ENCODE peak calls at places on chromosomes 5 and 9, in seven cellular contexts. A is breast epithelium, X is H54, V is tibial nerve, B is prostate gland, N is GM12878, I is adrenal gland. M is an unnamed sample.

GRCh38 chr5:130222638-130223037 is 318.4 kb downstream of the CHSY3 start:
- DNase-seq in V (no peak), A (no peak), I (no peak), N (no peak), B (no peak), X (no peak), M (no peak)

GRCh38 chr5:176183321-176184074 is 54.7 kb upstream of the SIMC1 start:
- DNase-seq in A (no peak), X (no peak), N (no peak), V (no peak), B (no peak), I (no peak), M (no peak)

GRCh38 chr5:73028991-73029540 is 73.2 kb downstream of the FCHO2 start:
- DNase-seq in N (no peak), I (no peak), V (no peak), X (no peak), B (no peak), A (no peak), M (no peak)

GRCh38 chr5:65808818-65809217 is 86.8 kb downstream of the NLN start:
- DNase-seq in N (no peak), B (no peak), V (no peak), I (no peak), A (no peak), X (no peak), M (no peak)

GRCh38 chr5:147675168-147675567 is 107.4 kb downstream of the JAKMIP2 start:
- DNase-seq in X (no peak), V (no peak), N (no peak), I (no peak), A (no peak), B (no peak), M (no peak)

GRCh38 chr5:143560378-143560777 is 156.9 kb upstream of the NR3C1 start:
- DNase-seq in I (no peak), A (no peak), X (no peak), B (no peak), N (no peak), V (no peak), M (no peak)

GRCh38 chr9:125141251-125141650 is 2.1 kb downstream of the SCAI start:
- DNase-seq in X (no peak), I (no peak), B (no peak), N (no peak), A (no peak), V (no peak), M (no peak)

GRCh38 chr9:8649157-8649556 is 849.6 kb upstream of the DMAC1 start:
- DNase-seq in B (no peak), A (no peak), I (no peak), X (no peak), V (no peak), N (peak; percentile 19), M (no peak)

GRCh38 chr5:146313027-146313426 is 25.6 kb upstream of the POU4F3 start:
- DNase-seq in X (no peak), V (no peak), A (no peak), N (no peak), I (no peak), B (no peak), M (no peak)

GRCh38 chr9:94867281-94867841 is 140.9 kb downstream of the AOPEP start:
- DNase-seq in V (peak; percentile 44), A (peak; percentile 72), X (peak; percentile 64), I (peak; percentile 84), B (peak; percentile 67), N (no peak), M (no peak)

GRCh38 chr9:112535811-112536210 is 49.2 kb downstream of the KIAA1958 start:
- DNase-seq in X (peak; percentile 21), I (no peak), V (no peak), A (no peak), N (no peak), B (no peak), M (no peak)

GRCh38 chr9:132792547-132792946 is 85.5 kb downstream of the AK8 start:
- DNase-seq in I (no peak), V (no peak), X (no peak), B (no peak), N (no peak), A (no peak), M (no peak)

GRCh38 chr9:132793606-132794580 is 84.2 kb downstream of the AK8 start:
- DNase-seq in N (no peak), X (no peak), I (no peak), V (no peak), A (no peak), B (no peak), M (no peak)

GRCh38 chr9:132789706-132790105 is 88.4 kb downstream of the AK8 start:
- DNase-seq in A (no peak), N (no peak), I (no peak), X (no peak), V (no peak), B (no peak), M (no peak)

GRCh38 chr9:132794730-132795380 is 83.2 kb downstream of the AK8 start:
- DNase-seq in I (no peak), V (peak; percentile 31), A (no peak), N (no peak), B (no peak), X (no peak), M (peak; percentile 82)

DNA sequence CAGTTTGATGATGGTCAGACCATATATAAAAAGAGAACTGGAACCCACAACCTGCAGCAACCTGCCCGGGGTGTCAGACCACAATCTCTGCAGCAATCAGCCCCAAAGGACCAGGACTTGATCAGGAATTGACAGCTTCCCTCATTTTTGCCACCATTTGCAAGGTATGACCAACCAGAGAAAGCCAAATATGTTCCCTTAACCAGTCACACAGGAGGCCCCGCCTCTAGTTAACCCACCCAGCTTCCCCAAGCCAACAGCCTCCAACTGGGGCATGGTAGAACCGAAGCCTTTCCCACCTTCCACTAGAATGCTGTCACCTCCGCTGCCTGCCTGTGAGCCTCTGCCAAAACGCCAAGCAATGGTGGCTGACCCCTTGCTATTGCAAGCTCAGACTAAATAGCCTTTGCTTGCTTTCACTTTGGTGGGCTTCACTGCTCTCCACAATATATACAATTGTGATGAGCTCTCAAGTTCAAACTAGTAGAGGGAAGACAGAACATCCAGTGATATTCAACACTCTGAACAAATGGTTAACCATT is 86.3 kb downstream of the AK8 start:
- DNase-seq in B (no peak), V (no peak), I (no peak), X (no peak), A (no peak), N (no peak), M (no peak)
- TF ChIP-seq POLR2A in B (no peak), V (no peak), I (no peak), X (no peak), A (no peak), N (no peak), M (no peak)

DNA sequence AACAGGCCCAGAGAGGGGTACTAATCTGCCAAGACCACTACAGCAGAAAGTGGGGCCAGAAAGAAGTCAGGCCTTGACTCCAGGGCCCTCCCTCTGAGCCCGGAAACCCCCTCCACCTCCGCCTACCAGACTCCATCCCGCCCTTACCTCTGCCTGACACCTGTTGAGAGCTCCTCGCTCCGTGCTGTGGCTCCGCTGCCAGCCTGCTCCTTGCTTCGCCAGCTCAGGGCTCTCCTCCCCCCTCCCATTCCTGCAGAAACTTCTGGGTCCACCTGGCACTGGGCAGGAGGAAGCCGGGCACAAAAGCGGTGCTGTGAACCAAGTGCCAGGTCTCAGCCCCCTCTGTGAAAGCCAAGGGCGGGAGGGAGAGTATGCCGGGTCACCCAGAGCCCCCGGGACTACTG is 6.4 kb upstream of the ST6GALNAC6 start:
- DNase-seq in A (no peak), I (no peak), B (no peak), V (no peak), N (no peak), X (no peak), M (peak; percentile 87)
- TF ChIP-seq POLR2A in A (no peak), I (no peak), B (no peak), V (no peak), N (no peak), X (no peak), M (no peak)

DNA sequence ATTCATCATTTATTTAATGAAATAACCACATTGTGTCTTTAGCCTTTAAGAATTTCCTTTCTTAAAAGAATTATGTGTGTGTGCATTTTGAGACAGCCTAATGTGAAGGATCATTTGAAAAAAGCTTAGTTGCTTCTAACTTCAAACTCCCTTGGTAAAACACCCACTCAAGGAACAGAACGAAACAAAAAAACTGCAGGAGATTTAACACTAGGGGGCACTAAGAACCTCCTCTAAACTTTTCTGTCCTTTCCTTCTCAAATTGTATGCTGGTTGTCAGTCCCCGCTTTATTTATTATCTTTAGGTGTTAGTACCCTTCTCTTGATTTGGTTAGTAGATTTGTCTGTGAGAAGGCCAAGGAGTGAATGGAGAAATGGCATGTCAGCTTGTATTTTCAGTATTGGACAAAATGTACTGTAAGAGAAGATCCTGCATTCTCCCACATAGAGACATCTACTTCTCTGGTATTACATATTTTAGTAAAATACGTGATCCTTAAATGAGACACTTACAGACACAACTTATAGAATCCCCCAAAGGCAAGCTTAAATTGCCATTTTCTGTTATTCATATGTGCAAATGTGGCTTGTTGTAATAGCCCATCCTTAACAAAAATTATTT is 229.7 kb downstream of the MRPS30 start:
- DNase-seq in B (no peak), V (no peak), N (no peak), I (no peak), X (no peak), A (no peak), M (no peak)
- TF ChIP-seq POLR2A in B (no peak), V (no peak), N (no peak), I (no peak), X (no peak), A (no peak), M (no peak)

GRCh38 chr9:96418074-96418919 is at the start of gene ZNF367:
- DNase-seq in X (peak; percentile 97), N (peak; percentile 81), B (peak; percentile 97), V (peak; percentile 95), I (peak; percentile 97), A (peak; percentile 97), M (peak; percentile 96)
- TF ChIP-seq POLR2A in X (peak; percentile 66), N (peak; percentile 84), B (peak; percentile 34), V (peak; percentile 50), I (no peak), A (no peak), M (no peak)

GRCh38 chr5:149406203-149406978 is 27.3 kb upstream of the IL17B start:
- DNase-seq in N (no peak), X (no peak), V (peak; percentile 66), I (peak; percentile 58), B (no peak), A (peak; percentile 94), M (no peak)
- TF ChIP-seq POLR2A in N (no peak), X (no peak), V (peak; percentile 71), I (peak; percentile 55), B (peak; percentile 28), A (peak; percentile 48), M (no peak)

GRCh38 chr5:37533851-37534250 is 154.7 kb downstream of the WDR70 start:
- DNase-seq in I (no peak), X (peak; percentile 31), V (no peak), A (no peak), N (no peak), B (no peak), M (no peak)

GRCh38 chr5:37532976-37533740 is 154.0 kb downstream of the WDR70 start:
- DNase-seq in X (peak; percentile 36), I (no peak), N (no peak), B (no peak), A (no peak), V (no peak), M (no peak)
- TF ChIP-seq POLR2A in X (no peak), I (no peak), N (no peak), B (no peak), A (no peak), V (no peak), M (no peak)